ENCODE peak calls at places on chromosomes 7 and 10, in seven cellular contexts. Z, M, Y, A, U, X and H are unnamed samples.

GRCh38 chr7:132575336-132575986 is 809 bp downstream of the PLXNA4 start:
- DNase-seq in Y (no peak), U (no peak), X (peak), A (peak), M (peak), Z (peak), H (no peak)

GRCh38 chr10:24449334-24449740 is 240.4 kb downstream of the KIAA1217 start:
- DNase-seq in X (no peak), Y (no peak), A (no peak), M (no peak), U (no peak), Z (no peak), H (no peak)

GRCh38 chr10:15868006-15868405 is 7.7 kb upstream of the MINDY3 start:
- DNase-seq in A (no peak), M (no peak), U (no peak), Y (no peak), Z (no peak), X (no peak), H (no peak)

GRCh38 chr10:26481914-26482550 is 43.9 kb downstream of the APBB1IP start:
- DNase-seq in X (no peak), Y (no peak), Z (no peak), U (no peak), A (no peak), M (peak), H (no peak)

GRCh38 chr7:86939197-86939814 is 120.1 kb downstream of the ELAPOR2 start:
- DNase-seq in A (peak), Y (peak), Z (no peak), M (peak), U (peak), X (peak), H (peak)

GRCh38 chr10:7572435-7572834 is 94.3 kb downstream of the ITIH5 start:
- DNase-seq in U (no peak), A (peak), Y (no peak), X (no peak), Z (peak), M (no peak), H (no peak)

GRCh38 chr10:92464364-92464763 is 109.5 kb downstream of the IDE start:
- DNase-seq in A (no peak), U (no peak), Z (no peak), X (no peak), Y (no peak), M (no peak), H (no peak)

GRCh38 chr10:133399123-133399601 is 5.2 kb downstream of the MTG1 start:
- DNase-seq in A (no peak), Z (peak), Y (no peak), M (no peak), U (no peak), X (no peak), H (no peak)

GRCh38 chr7:130986271-130986690 is 252.3 kb upstream of the KLF14 start:
- DNase-seq in A (peak), Y (no peak), Z (no peak), X (no peak), U (no peak), M (no peak), H (peak)

GRCh38 chr7:94266278-94266677 is 128.4 kb upstream of the COL1A2 start:
- DNase-seq in X (no peak), A (peak), M (no peak), U (no peak), Y (no peak), Z (no peak), H (no peak)

GRCh38 chr10:25522946-25523608 is 348.3 kb downstream of the GPR158 start:
- DNase-seq in Y (no peak), M (no peak), U (no peak), Z (no peak), A (no peak), X (peak), H (no peak)

GRCh38 chr7:154096-154835 is 38.1 kb upstream of the FAM20C start:
- DNase-seq in U (no peak), Z (no peak), X (no peak), A (no peak), Y (no peak), M (no peak), H (no peak)

GRCh38 chr7:27765856-27766255 is 25.9 kb downstream of the TAX1BP1 start:
- DNase-seq in Z (no peak), A (no peak), U (no peak), Y (no peak), M (no peak), X (no peak), H (no peak)

GRCh38 chr7:39589323-39590111 is 23.3 kb downstream of the YAE1 start:
- DNase-seq in M (peak), Z (no peak), A (peak), X (peak), U (peak), Y (no peak), H (peak)

GRCh38 chr7:46192191-46192590 is 271.1 kb upstream of the IGFBP3 start:
- DNase-seq in M (no peak), A (no peak), X (no peak), Z (no peak), U (no peak), Y (no peak), H (no peak)

GRCh38 chr7:477626-478220 is 41.9 kb downstream of the PDGFA start:
- DNase-seq in Y (no peak), X (peak), U (no peak), A (no peak), Z (peak), M (no peak), H (no peak)

GRCh38 chr10:75071164-75071489 is 40.3 kb upstream of the SAMD8 start:
- DNase-seq in A (no peak), X (no peak), M (no peak), U (no peak), Y (no peak), Z (no peak), H (no peak)

GRCh38 chr10:20195076-20195475 is 378.8 kb downstream of the PLXDC2 start:
- DNase-seq in U (no peak), A (no peak), M (no peak), X (no peak), Z (no peak), Y (no peak), H (no peak)

GRCh38 chr10:70348228-70348850 is 34.1 kb downstream of the LRRC20 start:
- DNase-seq in A (peak), Y (no peak), U (no peak), Z (peak), M (peak), X (peak), H (no peak)

GRCh38 chr7:641269-641671 is 85.2 kb upstream of the DNAAF5 start:
- DNase-seq in Y (no peak), X (peak), Z (no peak), A (no peak), U (no peak), M (no peak), H (no peak)

GRCh38 chr7:110724811-110725210 is 366.1 kb upstream of the LRRN3 start:
- DNase-seq in M (no peak), Z (no peak), A (no peak), X (no peak), U (no peak), Y (no peak), H (no peak)

GRCh38 chr7:142940968-142941535 is 1.8 kb downstream of the LLCFC1 start:
- DNase-seq in M (no peak), A (no peak), U (no peak), X (no peak), Z (no peak), Y (no peak), H (no peak)

GRCh38 chr10:102501201-102502028 is 1.1 kb downstream of the ACTR1A start:
- DNase-seq in U (no peak), Y (no peak), X (no peak), A (no peak), M (no peak), Z (no peak), H (no peak)

GRCh38 chr7:30907527-30908267 is 4.0 kb upstream of the AQP1 start:
- DNase-seq in U (no peak), X (peak), Y (no peak), A (no peak), M (no peak), Z (no peak), H (no peak)

GRCh38 chr7:129952164-129952652 is 552 bp downstream of the UBE2H start:
- DNase-seq in X (no peak), Y (no peak), Z (peak), M (peak), U (no peak), A (no peak), H (peak)

GRCh38 chr10:31940839-31941653 is 12.4 kb upstream of the ARHGAP12 start:
- DNase-seq in Y (peak), A (peak), M (no peak), U (no peak), X (peak), Z (no peak), H (no peak)

GRCh38 chr7:31020652-31021051 is 31.5 kb upstream of the ADCYAP1R1 start:
- DNase-seq in X (peak), Y (no peak), A (no peak), M (no peak), U (no peak), Z (no peak), H (no peak)

GRCh38 chr10:93991596-93992284 is 2.0 kb upstream of the PLCE1 start:
- DNase-seq in X (peak), A (peak), M (no peak), Z (peak), U (no peak), Y (no peak), H (no peak)

GRCh38 chr7:28433604-28434254 is 21.4 kb downstream of the CREB5 start:
- DNase-seq in U (no peak), M (no peak), X (peak), Z (no peak), Y (no peak), A (no peak), H (no peak)

GRCh38 chr10:103734731-103735130 is 120.6 kb downstream of the SH3PXD2A start:
- DNase-seq in U (no peak), Y (no peak), M (no peak), A (no peak), X (no peak), Z (no peak), H (no peak)

GRCh38 chr7:150356265-150356897 is 12.2 kb upstream of the REPIN1 start:
- DNase-seq in U (no peak), Z (peak), Y (no peak), A (no peak), X (peak), M (peak), H (no peak)

GRCh38 chr10:18738835-18739234 is 79.6 kb downstream of the ARL5B start:
- DNase-seq in A (peak), Y (no peak), M (no peak), Z (no peak), U (no peak), X (no peak), H (no peak)

GRCh38 chr7:150631866-150632864 is at the start of gene GIMAP6:
- DNase-seq in A (no peak), Y (no peak), X (no peak), M (peak), Z (no peak), U (peak), H (no peak)

GRCh38 chr10:18797286-18797685 is 138.1 kb downstream of the ARL5B start:
- DNase-seq in U (no peak), X (no peak), Z (no peak), Y (no peak), A (no peak), M (no peak), H (no peak)

GRCh38 chr7:127673902-127674301 is 21.9 kb downstream of the SND1 start:
- DNase-seq in X (no peak), A (no peak), Y (no peak), U (no peak), Z (no peak), M (no peak), H (no peak)